ENCODE peak calls at places on chromosomes 2 and 18, in four cellular contexts. One of them, this sample, is unnamed.
A peak's percentile ranks its signal among the peaks of the same experiment; 100 is the strongest.

GRCh38 chr2:24824966-24825882 is 32.0 kb downstream of the CENPO start:
- DNase-seq in activated T-helper 9 cell treated with anti-CD3 and anti-CD28 coated beads, Interleukin-2, amount 50 U/mL, for 16 hours: no peak
- DNase-seq in germinal center: peak; percentile 51
- DNase-seq in coronary artery: peak; percentile 54
- DNase-seq in this sample: peak; percentile 59

GRCh38 chr2:126656311-126657145 is 570 bp downstream of the GYPC start:
- DNase-seq in activated T-helper 9 cell treated with anti-CD3 and anti-CD28 coated beads, Interleukin-2, amount 50 U/mL, for 16 hours: peak; percentile 20
- DNase-seq in germinal center: peak; percentile 78
- DNase-seq in coronary artery: no peak
- DNase-seq in this sample: peak; percentile 86

GRCh38 chr18:5630057-5630765 is 86.4 kb upstream of the EPB41L3 start:
- DNase-seq in activated T-helper 9 cell treated with anti-CD3 and anti-CD28 coated beads, Interleukin-2, amount 50 U/mL, for 16 hours: no peak
- DNase-seq in germinal center: peak; percentile 82
- DNase-seq in coronary artery: no peak
- DNase-seq in this sample: peak; percentile 95

GRCh38 chr2:69131983-69132675 is 119.2 kb downstream of the ANTXR1 start:
- DNase-seq in activated T-helper 9 cell treated with anti-CD3 and anti-CD28 coated beads, Interleukin-2, amount 50 U/mL, for 16 hours: no peak
- DNase-seq in germinal center: no peak
- DNase-seq in coronary artery: no peak
- DNase-seq in this sample: no peak

GRCh38 chr2:238108423-238109201 is 8.5 kb downstream of the ESPNL start:
- DNase-seq in activated T-helper 9 cell treated with anti-CD3 and anti-CD28 coated beads, Interleukin-2, amount 50 U/mL, for 16 hours: no peak
- DNase-seq in germinal center: peak; percentile 55
- DNase-seq in coronary artery: no peak
- DNase-seq in this sample: peak; percentile 81

GRCh38 chr2:197599285-197599965 is 76.0 kb downstream of the RFTN2 start:
- DNase-seq in activated T-helper 9 cell treated with anti-CD3 and anti-CD28 coated beads, Interleukin-2, amount 50 U/mL, for 16 hours: no peak
- DNase-seq in germinal center: peak; percentile 31
- DNase-seq in coronary artery: no peak
- DNase-seq in this sample: no peak

GRCh38 chr2:88028931-88029330 is 12.6 kb upstream of the RNU2-63P start:
- DNase-seq in activated T-helper 9 cell treated with anti-CD3 and anti-CD28 coated beads, Interleukin-2, amount 50 U/mL, for 16 hours: no peak
- DNase-seq in germinal center: no peak
- DNase-seq in coronary artery: no peak
- DNase-seq in this sample: no peak

GRCh38 chr2:27095745-27096651 is 9.4 kb downstream of the KHK start:
- DNase-seq in activated T-helper 9 cell treated with anti-CD3 and anti-CD28 coated beads, Interleukin-2, amount 50 U/mL, for 16 hours: no peak
- DNase-seq in germinal center: peak; percentile 79
- DNase-seq in coronary artery: no peak
- DNase-seq in this sample: no peak

GRCh38 chr18:48153641-48154481 is 223.4 kb upstream of the SMAD2 start:
- DNase-seq in activated T-helper 9 cell treated with anti-CD3 and anti-CD28 coated beads, Interleukin-2, amount 50 U/mL, for 16 hours: no peak
- DNase-seq in germinal center: no peak
- DNase-seq in coronary artery: no peak
- DNase-seq in this sample: peak; percentile 86

GRCh38 chr2:2843969-2844548 is 513.0 kb upstream of the MYT1L start:
- DNase-seq in activated T-helper 9 cell treated with anti-CD3 and anti-CD28 coated beads, Interleukin-2, amount 50 U/mL, for 16 hours: no peak
- DNase-seq in germinal center: no peak
- DNase-seq in coronary artery: no peak
- DNase-seq in this sample: peak; percentile 39

GRCh38 chr2:127464470-127465257 is 46.4 kb downstream of the PROC start:
- DNase-seq in activated T-helper 9 cell treated with anti-CD3 and anti-CD28 coated beads, Interleukin-2, amount 50 U/mL, for 16 hours: no peak
- DNase-seq in germinal center: no peak
- DNase-seq in coronary artery: no peak
- DNase-seq in this sample: no peak

GRCh38 chr2:199851886-199852285 is 894 bp upstream of the FTCDNL1 start:
- DNase-seq in activated T-helper 9 cell treated with anti-CD3 and anti-CD28 coated beads, Interleukin-2, amount 50 U/mL, for 16 hours: no peak
- DNase-seq in germinal center: no peak
- DNase-seq in coronary artery: no peak
- DNase-seq in this sample: no peak

GRCh38 chr2:133200684-133201421 is 367.4 kb downstream of the NCKAP5 start:
- DNase-seq in activated T-helper 9 cell treated with anti-CD3 and anti-CD28 coated beads, Interleukin-2, amount 50 U/mL, for 16 hours: no peak
- DNase-seq in germinal center: no peak
- DNase-seq in coronary artery: no peak
- DNase-seq in this sample: no peak

GRCh38 chr18:64011513-64011912 is 41.6 kb downstream of the SERPINB8 start:
- DNase-seq in activated T-helper 9 cell treated with anti-CD3 and anti-CD28 coated beads, Interleukin-2, amount 50 U/mL, for 16 hours: no peak
- DNase-seq in germinal center: no peak
- DNase-seq in coronary artery: no peak
- DNase-seq in this sample: no peak

GRCh38 chr2:26043109-26043508 is 9.2 kb downstream of the RAB10 start:
- DNase-seq in activated T-helper 9 cell treated with anti-CD3 and anti-CD28 coated beads, Interleukin-2, amount 50 U/mL, for 16 hours: no peak
- DNase-seq in germinal center: no peak
- DNase-seq in coronary artery: no peak
- DNase-seq in this sample: no peak

GRCh38 chr2:65228249-65228750 is 669 bp downstream of the ACTR2 start:
- DNase-seq in activated T-helper 9 cell treated with anti-CD3 and anti-CD28 coated beads, Interleukin-2, amount 50 U/mL, for 16 hours: no peak
- DNase-seq in germinal center: peak; percentile 66
- DNase-seq in coronary artery: no peak
- DNase-seq in this sample: no peak

GRCh38 chr18:48068916-48069445 is 138.5 kb upstream of the SMAD2 start:
- DNase-seq in activated T-helper 9 cell treated with anti-CD3 and anti-CD28 coated beads, Interleukin-2, amount 50 U/mL, for 16 hours: no peak
- DNase-seq in germinal center: no peak
- DNase-seq in coronary artery: no peak
- DNase-seq in this sample: no peak

GRCh38 chr18:10131783-10132381 is 218.1 kb downstream of the VAPA start:
- DNase-seq in activated T-helper 9 cell treated with anti-CD3 and anti-CD28 coated beads, Interleukin-2, amount 50 U/mL, for 16 hours: no peak
- DNase-seq in germinal center: no peak
- DNase-seq in coronary artery: no peak
- DNase-seq in this sample: no peak

GRCh38 chr2:161990741-161991140 is 83.3 kb downstream of the DPP4 start:
- DNase-seq in activated T-helper 9 cell treated with anti-CD3 and anti-CD28 coated beads, Interleukin-2, amount 50 U/mL, for 16 hours: no peak
- DNase-seq in germinal center: no peak
- DNase-seq in coronary artery: no peak
- DNase-seq in this sample: no peak

GRCh38 chr2:62919041-62919440 is 131.6 kb upstream of the OTX1 start:
- DNase-seq in activated T-helper 9 cell treated with anti-CD3 and anti-CD28 coated beads, Interleukin-2, amount 50 U/mL, for 16 hours: no peak
- DNase-seq in germinal center: no peak
- DNase-seq in coronary artery: no peak
- DNase-seq in this sample: no peak

GRCh38 chr2:85737481-85737880 is 16.3 kb upstream of the ATOH8 start:
- DNase-seq in activated T-helper 9 cell treated with anti-CD3 and anti-CD28 coated beads, Interleukin-2, amount 50 U/mL, for 16 hours: no peak
- DNase-seq in germinal center: no peak
- DNase-seq in coronary artery: peak; percentile 96
- DNase-seq in this sample: no peak

GRCh38 chr2:116810645-116811044 is 1003.8 kb upstream of the DDX18 start:
- DNase-seq in activated T-helper 9 cell treated with anti-CD3 and anti-CD28 coated beads, Interleukin-2, amount 50 U/mL, for 16 hours: no peak
- DNase-seq in germinal center: no peak
- DNase-seq in coronary artery: no peak
- DNase-seq in this sample: no peak

GRCh38 chr2:196801986-196802385 is 2.5 kb upstream of the GTF3C3 start:
- DNase-seq in activated T-helper 9 cell treated with anti-CD3 and anti-CD28 coated beads, Interleukin-2, amount 50 U/mL, for 16 hours: no peak
- DNase-seq in germinal center: no peak
- DNase-seq in coronary artery: no peak
- DNase-seq in this sample: no peak

GRCh38 chr2:55133467-55134315 is 83.4 kb upstream of the RTN4 start:
- DNase-seq in activated T-helper 9 cell treated with anti-CD3 and anti-CD28 coated beads, Interleukin-2, amount 50 U/mL, for 16 hours: peak; percentile 8
- DNase-seq in germinal center: peak; percentile 61
- DNase-seq in coronary artery: no peak
- DNase-seq in this sample: no peak

GRCh38 chr18:7735606-7736175 is 168.6 kb downstream of the PTPRM start:
- DNase-seq in activated T-helper 9 cell treated with anti-CD3 and anti-CD28 coated beads, Interleukin-2, amount 50 U/mL, for 16 hours: no peak
- DNase-seq in germinal center: no peak
- DNase-seq in coronary artery: no peak
- DNase-seq in this sample: no peak

GRCh38 chr2:61291851-61292575 is 130.0 kb downstream of the C2orf74 start:
- DNase-seq in activated T-helper 9 cell treated with anti-CD3 and anti-CD28 coated beads, Interleukin-2, amount 50 U/mL, for 16 hours: no peak
- DNase-seq in germinal center: no peak
- DNase-seq in coronary artery: no peak
- DNase-seq in this sample: no peak

This sample was measured in mesenteric fat pad.